ENCODE peak calls at places on chromosomes 2 and 18, in six cellular contexts. X, K, A, P, Y and S are unnamed samples.
A peak's percentile ranks its signal among the peaks of the same experiment; 100 is the strongest.

GRCh38 chr18:70840649-70841048 is 551.8 kb downstream of the SOCS6 start:
- DNase-seq in X (no peak), P (no peak), K (no peak), Y (no peak), A (no peak), S (no peak)

GRCh38 chr2:118047273-118047898 is 33.5 kb upstream of the CCDC93 start:
- DNase-seq in A (peak; percentile 28), X (no peak), Y (no peak), K (no peak), P (no peak), S (no peak)

GRCh38 chr18:59715966-59716369 is 18.7 kb upstream of the CCBE1 start:
- DNase-seq in Y (no peak), X (no peak), P (no peak), K (no peak), A (peak; percentile 82), S (no peak)

GRCh38 chr2:100396483-100396882 is 21.0 kb downstream of the CHST10 start:
- DNase-seq in K (no peak), Y (no peak), P (no peak), A (no peak), X (no peak), S (no peak)

GRCh38 chr2:46051103-46051502 is 246.1 kb upstream of the EPAS1 start:
- DNase-seq in Y (no peak), X (no peak), P (no peak), K (no peak), A (no peak), S (no peak)

GRCh38 chr2:72024451-72025175 is 123.0 kb downstream of the CYP26B1 start:
- DNase-seq in P (no peak), Y (peak; percentile 22), X (peak; percentile 43), A (no peak), K (no peak), S (no peak)

GRCh38 chr2:55156326-55156725 is 75.8 kb downstream of the CLHC1 start:
- DNase-seq in P (no peak), Y (no peak), X (no peak), A (peak; percentile 70), K (no peak), S (no peak)

GRCh38 chr2:74985983-74986382 is 27.5 kb downstream of the POLE4 start:
- DNase-seq in X (no peak), K (no peak), A (no peak), P (no peak), Y (no peak), S (no peak)

GRCh38 chr2:119792907-119793312 is 33.2 kb downstream of the PTPN4 start:
- DNase-seq in A (no peak), P (no peak), K (no peak), Y (peak; percentile 47), X (no peak), S (no peak)

GRCh38 chr2:221567809-221568208 is 4.3 kb downstream of the EPHA4 start:
- DNase-seq in P (no peak), Y (no peak), X (no peak), K (no peak), A (peak; percentile 35), S (no peak)

GRCh38 chr18:8052237-8052701 is 485.2 kb downstream of the PTPRM start:
- DNase-seq in Y (no peak), P (peak; percentile 48), A (peak; percentile 21), K (no peak), X (no peak), S (no peak)

GRCh38 chr18:67417864-67418523 is 98.5 kb downstream of the DSEL start:
- DNase-seq in A (peak; percentile 63), Y (no peak), K (no peak), X (no peak), P (peak; percentile 43), S (no peak)

GRCh38 chr2:127986548-127987079 is 41.2 kb downstream of the SAP130 start:
- DNase-seq in P (no peak), K (no peak), Y (no peak), A (no peak), X (no peak), S (no peak)

GRCh38 chr2:196696423-196697073 is 57.0 kb downstream of the CCDC150 start:
- DNase-seq in Y (no peak), P (no peak), X (no peak), K (no peak), A (peak; percentile 74), S (no peak)

GRCh38 chr2:55010149-55010591 is 40.1 kb downstream of the RTN4 start:
- DNase-seq in Y (no peak), P (peak; percentile 62), K (peak; percentile 54), X (peak; percentile 72), A (peak; percentile 47), S (peak; percentile 59)

GRCh38 chr2:51795248-51795888 is 763.4 kb upstream of the NRXN1 start:
- DNase-seq in A (no peak), P (no peak), Y (peak; percentile 82), X (no peak), K (no peak), S (no peak)

GRCh38 chr2:64653174-64654062 is at the start of gene SERTAD2:
- DNase-seq in A (peak; percentile 94), K (peak; percentile 86), Y (peak; percentile 88), P (peak; percentile 86), X (peak; percentile 94), S (peak; percentile 96)

GRCh38 chr2:95260028-95261023 is 13.9 kb upstream of the PROM2 start:
- DNase-seq in K (no peak), A (peak; percentile 54), Y (no peak), P (no peak), X (no peak), S (no peak)

GRCh38 chr2:60097298-60097697 is 456.2 kb downstream of the BCL11A start:
- DNase-seq in K (no peak), X (no peak), A (no peak), P (no peak), Y (no peak), S (no peak)

GRCh38 chr2:217636578-217637267 is 366.1 kb downstream of the TNS1 start:
- DNase-seq in X (no peak), A (no peak), P (no peak), K (no peak), Y (no peak), S (no peak)

GRCh38 chr18:31203086-31203793 is 40.6 kb upstream of the DSC1 start:
- DNase-seq in X (no peak), Y (no peak), A (no peak), K (peak; percentile 44), P (no peak), S (peak; percentile 61)

DNA sequence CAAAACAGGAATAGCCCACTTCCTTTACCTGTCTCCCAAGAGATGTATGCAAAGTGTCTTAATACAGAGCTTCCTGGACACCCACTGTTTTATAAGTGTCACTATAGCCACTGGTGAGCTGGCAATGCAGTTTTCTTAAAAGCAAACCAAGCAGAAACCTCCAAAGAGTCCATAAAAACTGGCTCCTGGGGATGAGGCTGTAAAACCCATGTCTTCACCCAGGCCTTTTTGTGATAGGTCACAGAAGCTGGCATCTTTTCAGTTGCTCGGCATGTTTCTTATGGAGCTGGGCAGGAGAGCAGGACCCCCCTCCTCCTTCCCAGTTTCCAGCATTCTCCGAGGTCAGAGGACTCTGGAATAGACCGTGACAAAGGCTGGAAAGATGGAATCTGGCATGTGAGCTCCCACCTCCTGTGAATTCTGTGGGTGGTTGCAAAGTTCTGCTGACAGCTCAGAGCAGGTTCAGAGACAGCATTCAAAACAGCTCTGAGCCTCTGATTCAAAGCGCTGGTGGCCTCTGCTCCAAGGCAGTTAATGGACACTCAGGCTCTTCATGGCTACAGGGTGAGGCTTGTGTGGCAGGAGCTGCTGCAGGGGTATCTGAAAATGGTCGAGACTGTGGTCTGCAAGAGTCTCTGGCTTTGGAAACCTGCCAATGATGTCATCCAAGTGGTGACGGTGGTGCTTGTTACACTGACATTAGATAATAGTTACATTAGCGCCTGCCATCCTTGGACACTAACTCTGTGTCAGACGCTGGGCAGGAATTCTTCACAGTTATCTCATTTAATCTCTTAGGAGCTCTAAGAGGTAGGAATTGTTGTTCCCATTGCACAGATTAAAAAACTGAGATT is 283.4 kb downstream of the CLIP4 start:
- DNase-seq in K (no peak), X (no peak), Y (no peak), A (no peak), P (no peak), S (no peak)
- H3K27me3 ChIP-seq in K (peaks cover 2% of the 10 kb centered on the region), X (no peaks in the 10 kb centered on the region), Y (no peaks in the 10 kb centered on the region), A (peaks cover 4% of the 10 kb centered on the region), P (no peaks in the 10 kb centered on the region), S (no peaks in the 10 kb centered on the region)

GRCh38 chr2:172090044-172090946 is 5.0 kb downstream of the DLX1 start:
- DNase-seq in X (no peak), Y (peak; percentile 77), K (no peak), P (no peak), A (no peak), S (no peak)

GRCh38 chr2:172088245-172089004 is 3.1 kb downstream of the DLX1 start:
- DNase-seq in A (no peak), K (no peak), X (no peak), Y (peak; percentile 49), P (peak; percentile 6), S (no peak)

GRCh38 chr2:172090947-172091625 is 5.8 kb downstream of the DLX1 start:
- DNase-seq in K (no peak), P (no peak), X (no peak), A (no peak), Y (peak; percentile 42), S (no peak)

GRCh38 chr2:172089005-172089504 is 3.7 kb downstream of the DLX1 start:
- DNase-seq in Y (no peak), X (no peak), P (no peak), K (no peak), A (no peak), S (no peak)

GRCh38 chr2:172089633-172090032 is 4.3 kb downstream of the DLX1 start:
- DNase-seq in Y (no peak), A (no peak), K (no peak), X (no peak), P (no peak), S (no peak)
- H3K27me3 ChIP-seq in Y (peaks cover 88% of the 10 kb centered on the region), A (peaks cover 85% of the 10 kb centered on the region), K (peaks cover 18% of the 10 kb centered on the region), X (peaks cover 100% of the 10 kb centered on the region), P (peaks cover 97% of the 10 kb centered on the region), S (no peaks in the 10 kb centered on the region)

DNA sequence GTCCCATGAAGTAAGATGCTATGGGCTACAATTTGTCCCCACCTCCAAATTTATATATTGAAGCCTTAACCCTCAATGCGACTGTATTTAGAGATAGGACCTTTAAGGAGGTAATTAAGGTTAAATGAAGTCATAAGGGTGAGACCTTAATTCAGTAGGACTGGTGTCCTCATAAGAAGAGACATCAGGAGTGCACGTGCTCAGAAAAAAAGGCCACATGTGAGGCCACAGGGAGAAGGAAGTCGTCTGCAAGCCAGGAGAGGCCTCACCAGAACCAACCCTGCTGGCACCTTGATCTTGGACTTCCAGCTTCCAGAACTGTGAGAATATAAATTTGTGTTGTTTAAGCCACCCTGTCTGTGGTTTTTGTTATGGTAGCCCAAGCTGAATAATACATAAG is 25.5 kb upstream of the TEX44 start:
- DNase-seq in P (no peak), K (no peak), A (no peak), Y (no peak), X (no peak), S (no peak)
- H3K27me3 ChIP-seq in P (no peaks in the 10 kb centered on the region), K (no peaks in the 10 kb centered on the region), A (no peaks in the 10 kb centered on the region), Y (no peaks in the 10 kb centered on the region), X (no peaks in the 10 kb centered on the region), S (no peaks in the 10 kb centered on the region)

GRCh38 chr2:44802409-44803099 is 138.9 kb upstream of the SIX3 start:
- DNase-seq in P (no peak), K (no peak), X (no peak), A (no peak), Y (peak; percentile 94), S (no peak)

GRCh38 chr2:44804406-44805235 is 136.9 kb upstream of the SIX3 start:
- DNase-seq in K (no peak), X (no peak), Y (no peak), P (no peak), A (no peak), S (no peak)

GRCh38 chr2:44801676-44802408 is 139.7 kb upstream of the SIX3 start:
- DNase-seq in Y (peak; percentile 53), A (no peak), P (no peak), X (no peak), K (no peak), S (no peak)

GRCh38 chr2:44801289-44801675 is 140.2 kb upstream of the SIX3 start:
- DNase-seq in A (no peak), X (no peak), P (no peak), K (no peak), Y (peak; percentile 83), S (no peak)

GRCh38 chr2:44803100-44803424 is 138.4 kb upstream of the SIX3 start:
- DNase-seq in P (no peak), K (no peak), X (no peak), Y (no peak), A (no peak), S (no peak)
- H3K27me3 ChIP-seq in P (peaks cover 45% of the 10 kb centered on the region), K (peaks cover 3% of the 10 kb centered on the region), X (peaks cover 84% of the 10 kb centered on the region), Y (peaks cover 4% of the 10 kb centered on the region), A (peaks cover 96% of the 10 kb centered on the region), S (peaks cover 36% of the 10 kb centered on the region)